ENCODE peak calls at places on chromosomes 3 and 15, in ten cellular contexts. One of them, this sample, is unnamed.

GRCh38 chr15:82648257-82649103 is 1.3 kb upstream of the CPEB1 start:
- DNase-seq in upper lobe of right lung: no peak
- DNase-seq in body of pancreas: no peak
- DNase-seq in HL-60: no peak
- DNase-seq in A549: no peak
- DNase-seq in colonic mucosa: no peak
- DNase-seq in GM06990: no peak
- DNase-seq in IMR-90: no peak
- DNase-seq in A673: no peak
- DNase-seq in mammary epithelial cell: no peak
- DNase-seq in this sample: no peak

GRCh38 chr3:127473244-127474024 is 117.1 kb downstream of the TPRA1 start:
- DNase-seq in upper lobe of right lung: no peak
- DNase-seq in body of pancreas: no peak
- DNase-seq in HL-60: no peak
- DNase-seq in A549: peak; percentile 12
- DNase-seq in colonic mucosa: no peak
- DNase-seq in GM06990: no peak
- DNase-seq in IMR-90: no peak
- DNase-seq in A673: no peak
- DNase-seq in mammary epithelial cell: no peak
- DNase-seq in this sample: no peak

GRCh38 chr3:14297784-14298236 is 104.6 kb upstream of the SLC6A6 start:
- DNase-seq in upper lobe of right lung: no peak
- DNase-seq in body of pancreas: no peak
- DNase-seq in HL-60: no peak
- DNase-seq in A549: no peak
- DNase-seq in colonic mucosa: no peak
- DNase-seq in GM06990: no peak
- DNase-seq in IMR-90: no peak
- DNase-seq in A673: peak; percentile 19
- DNase-seq in mammary epithelial cell: peak; percentile 63
- DNase-seq in this sample: no peak

GRCh38 chr3:139657936-139658335 is 19.8 kb downstream of the NMNAT3 start:
- DNase-seq in upper lobe of right lung: no peak
- DNase-seq in body of pancreas: no peak
- DNase-seq in HL-60: no peak
- DNase-seq in A549: no peak
- DNase-seq in colonic mucosa: no peak
- DNase-seq in GM06990: no peak
- DNase-seq in IMR-90: no peak
- DNase-seq in A673: no peak
- DNase-seq in mammary epithelial cell: no peak
- DNase-seq in this sample: no peak

GRCh38 chr3:94862703-94863102 is 799.8 kb downstream of the NSUN3 start:
- DNase-seq in upper lobe of right lung: no peak
- DNase-seq in body of pancreas: no peak
- DNase-seq in HL-60: no peak
- DNase-seq in A549: peak; percentile 10
- DNase-seq in colonic mucosa: no peak
- DNase-seq in GM06990: no peak
- DNase-seq in IMR-90: no peak
- DNase-seq in A673: peak; percentile 21
- DNase-seq in mammary epithelial cell: no peak
- DNase-seq in this sample: no peak

GRCh38 chr15:93942140-93942808 is 289.1 kb upstream of the MCTP2 start:
- DNase-seq in upper lobe of right lung: no peak
- DNase-seq in body of pancreas: no peak
- DNase-seq in HL-60: no peak
- DNase-seq in A549: no peak
- DNase-seq in colonic mucosa: no peak
- DNase-seq in GM06990: no peak
- DNase-seq in IMR-90: no peak
- DNase-seq in A673: no peak
- DNase-seq in mammary epithelial cell: no peak
- DNase-seq in this sample: no peak

GRCh38 chr3:147409143-147410121 is at the start of gene ZIC1:
- DNase-seq in upper lobe of right lung: no peak
- DNase-seq in body of pancreas: no peak
- DNase-seq in HL-60: no peak
- DNase-seq in A549: no peak
- DNase-seq in colonic mucosa: no peak
- DNase-seq in GM06990: no peak
- DNase-seq in IMR-90: no peak
- DNase-seq in A673: no peak
- DNase-seq in mammary epithelial cell: no peak
- DNase-seq in this sample: no peak

GRCh38 chr15:85298941-85299340 is 81.5 kb upstream of the AKAP13 start:
- DNase-seq in upper lobe of right lung: no peak
- DNase-seq in body of pancreas: no peak
- DNase-seq in HL-60: no peak
- DNase-seq in A549: no peak
- DNase-seq in colonic mucosa: no peak
- DNase-seq in GM06990: no peak
- DNase-seq in IMR-90: no peak
- DNase-seq in A673: no peak
- DNase-seq in mammary epithelial cell: no peak
- DNase-seq in this sample: no peak

DNA sequence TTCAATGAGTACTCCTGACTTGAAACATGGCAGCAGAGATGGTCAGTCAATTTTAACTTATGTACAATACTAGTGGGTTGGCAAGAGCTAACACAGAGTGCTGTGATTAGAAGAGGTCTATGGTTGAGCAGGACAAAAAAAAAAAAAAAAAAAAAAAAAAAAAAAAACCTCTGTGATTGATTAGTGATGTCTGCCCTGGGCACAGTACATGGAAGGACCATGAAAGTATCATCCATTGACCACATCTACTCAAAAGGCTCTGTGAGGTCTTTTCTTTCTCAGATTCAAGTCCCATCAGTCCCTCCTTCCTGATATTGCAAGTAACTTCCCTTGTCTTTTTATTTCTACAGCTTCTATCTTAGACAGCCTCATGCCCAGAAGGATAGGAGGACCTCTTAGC is 59.6 kb downstream of the NTRK3 start:
- DNase-seq in upper lobe of right lung: no peak
- DNase-seq in body of pancreas: no peak
- DNase-seq in HL-60: no peak
- DNase-seq in A549: no peak
- DNase-seq in colonic mucosa: no peak
- DNase-seq in GM06990: no peak
- DNase-seq in IMR-90: no peak
- DNase-seq in A673: no peak
- DNase-seq in mammary epithelial cell: no peak
- DNase-seq in this sample: no peak
- TF ChIP-seq CTCF in upper lobe of right lung: no peak
- TF ChIP-seq CTCF in body of pancreas: no peak
- TF ChIP-seq CTCF in HL-60: no peak
- TF ChIP-seq CTCF in A549: no peak
- TF ChIP-seq CTCF in colonic mucosa: no peak
- TF ChIP-seq CTCF in GM06990: no peak
- TF ChIP-seq CTCF in IMR-90: no peak
- TF ChIP-seq CTCF in A673: no peak
- TF ChIP-seq CTCF in mammary epithelial cell: no peak
- TF ChIP-seq CTCF in this sample: no peak

GRCh38 chr3:32630266-32630665 is 54.7 kb upstream of the CNOT10 start:
- DNase-seq in upper lobe of right lung: no peak
- DNase-seq in body of pancreas: no peak
- DNase-seq in HL-60: no peak
- DNase-seq in A549: peak; percentile 19
- DNase-seq in colonic mucosa: no peak
- DNase-seq in GM06990: no peak
- DNase-seq in IMR-90: no peak
- DNase-seq in A673: no peak
- DNase-seq in mammary epithelial cell: peak; percentile 80
- DNase-seq in this sample: no peak

GRCh38 chr3:32621466-32621865 is 50.8 kb upstream of the DYNC1LI1 start:
- DNase-seq in upper lobe of right lung: no peak
- DNase-seq in body of pancreas: no peak
- DNase-seq in HL-60: no peak
- DNase-seq in A549: no peak
- DNase-seq in colonic mucosa: no peak
- DNase-seq in GM06990: no peak
- DNase-seq in IMR-90: no peak
- DNase-seq in A673: no peak
- DNase-seq in mammary epithelial cell: no peak
- DNase-seq in this sample: no peak

GRCh38 chr3:32620911-32621310 is 50.3 kb upstream of the DYNC1LI1 start:
- DNase-seq in upper lobe of right lung: no peak
- DNase-seq in body of pancreas: no peak
- DNase-seq in HL-60: no peak
- DNase-seq in A549: no peak
- DNase-seq in colonic mucosa: no peak
- DNase-seq in GM06990: no peak
- DNase-seq in IMR-90: peak; percentile 10
- DNase-seq in A673: no peak
- DNase-seq in mammary epithelial cell: no peak
- DNase-seq in this sample: no peak

GRCh38 chr3:32626650-32627049 is 56.0 kb upstream of the DYNC1LI1 start:
- DNase-seq in upper lobe of right lung: no peak
- DNase-seq in body of pancreas: no peak
- DNase-seq in HL-60: no peak
- DNase-seq in A549: no peak
- DNase-seq in colonic mucosa: no peak
- DNase-seq in GM06990: no peak
- DNase-seq in IMR-90: no peak
- DNase-seq in A673: no peak
- DNase-seq in mammary epithelial cell: no peak
- DNase-seq in this sample: no peak
- H3K4me3 ChIP-seq in upper lobe of right lung: no peak overlapping the region
- H3K4me3 ChIP-seq in body of pancreas: no peak overlapping the region
- H3K4me3 ChIP-seq in HL-60: no peak overlapping the region
- H3K4me3 ChIP-seq in A549: no peak overlapping the region
- H3K4me3 ChIP-seq in colonic mucosa: no peak overlapping the region
- H3K4me3 ChIP-seq in GM06990: no peak overlapping the region
- H3K4me3 ChIP-seq in IMR-90: no peak overlapping the region
- H3K4me3 ChIP-seq in A673: no peak overlapping the region
- H3K4me3 ChIP-seq in mammary epithelial cell: no peak overlapping the region
- H3K4me3 ChIP-seq in this sample: no peak overlapping the region

DNA sequence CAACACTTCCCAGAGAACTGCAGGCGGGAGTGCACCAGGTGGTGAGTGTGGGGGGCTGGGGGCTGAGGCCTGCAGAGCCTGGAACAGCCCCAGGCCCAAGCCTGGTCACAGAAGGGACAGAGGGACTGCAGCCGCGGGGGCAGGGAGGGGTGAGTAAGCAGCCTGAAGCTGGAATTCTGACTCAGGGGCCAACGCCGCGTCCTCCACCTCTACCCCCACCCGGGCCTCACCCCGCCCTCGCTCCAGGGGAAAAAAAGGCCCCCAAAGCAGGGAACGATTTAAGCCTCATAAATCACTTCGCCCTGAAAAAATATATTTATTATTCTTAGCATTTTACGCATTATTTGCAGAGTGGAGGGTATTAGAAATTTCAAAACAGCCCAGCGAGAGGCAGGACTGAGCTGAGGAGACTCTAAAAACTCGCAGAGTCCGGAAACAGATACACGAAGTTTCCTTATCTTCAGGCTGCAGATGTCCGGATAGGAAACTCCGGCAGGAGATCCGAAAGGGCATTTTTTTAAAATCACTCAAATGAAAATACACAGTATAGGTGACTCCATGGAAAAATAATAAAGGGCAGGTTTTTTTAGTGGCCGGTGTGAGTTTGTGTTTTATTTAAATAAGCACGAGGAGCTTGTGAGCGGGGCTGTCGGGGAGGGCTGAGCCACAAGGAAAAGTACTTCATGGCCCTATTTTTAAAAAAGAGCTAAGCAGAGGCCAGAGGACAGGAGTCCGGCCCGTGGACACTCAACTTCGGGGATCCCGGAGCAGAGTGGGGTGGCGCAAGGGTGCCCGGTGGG is 9.9 kb downstream of the GATA2 start:
- DNase-seq in upper lobe of right lung: no peak
- DNase-seq in body of pancreas: no peak
- DNase-seq in HL-60: no peak
- DNase-seq in A549: no peak
- DNase-seq in colonic mucosa: no peak
- DNase-seq in GM06990: no peak
- DNase-seq in IMR-90: peak; percentile 84
- DNase-seq in A673: no peak
- DNase-seq in mammary epithelial cell: peak; percentile 19
- DNase-seq in this sample: no peak
- TF ChIP-seq CTCF in upper lobe of right lung: peak; percentile 15
- TF ChIP-seq CTCF in body of pancreas: no peak
- TF ChIP-seq CTCF in HL-60: no peak
- TF ChIP-seq CTCF in A549: no peak
- TF ChIP-seq CTCF in colonic mucosa: no peak
- TF ChIP-seq CTCF in GM06990: no peak
- TF ChIP-seq CTCF in IMR-90: peak; percentile 27
- TF ChIP-seq CTCF in A673: no peak
- TF ChIP-seq CTCF in mammary epithelial cell: no peak
- TF ChIP-seq CTCF in this sample: no peak

GRCh38 chr3:31772155-31772761 is 208.8 kb downstream of the OSBPL10 start:
- DNase-seq in upper lobe of right lung: no peak
- DNase-seq in body of pancreas: no peak
- DNase-seq in HL-60: no peak
- DNase-seq in A549: no peak
- DNase-seq in colonic mucosa: no peak
- DNase-seq in GM06990: no peak
- DNase-seq in IMR-90: no peak
- DNase-seq in A673: no peak
- DNase-seq in mammary epithelial cell: no peak
- DNase-seq in this sample: no peak
- H3K4me3 ChIP-seq in upper lobe of right lung: no peak overlapping the region
- H3K4me3 ChIP-seq in body of pancreas: no peak overlapping the region
- H3K4me3 ChIP-seq in HL-60: no peak overlapping the region
- H3K4me3 ChIP-seq in A549: no peak overlapping the region
- H3K4me3 ChIP-seq in colonic mucosa: no peak overlapping the region
- H3K4me3 ChIP-seq in GM06990: no peak overlapping the region
- H3K4me3 ChIP-seq in IMR-90: no peak overlapping the region
- H3K4me3 ChIP-seq in A673: no peak overlapping the region
- H3K4me3 ChIP-seq in mammary epithelial cell: no peak overlapping the region
- H3K4me3 ChIP-seq in this sample: no peak overlapping the region

DNA sequence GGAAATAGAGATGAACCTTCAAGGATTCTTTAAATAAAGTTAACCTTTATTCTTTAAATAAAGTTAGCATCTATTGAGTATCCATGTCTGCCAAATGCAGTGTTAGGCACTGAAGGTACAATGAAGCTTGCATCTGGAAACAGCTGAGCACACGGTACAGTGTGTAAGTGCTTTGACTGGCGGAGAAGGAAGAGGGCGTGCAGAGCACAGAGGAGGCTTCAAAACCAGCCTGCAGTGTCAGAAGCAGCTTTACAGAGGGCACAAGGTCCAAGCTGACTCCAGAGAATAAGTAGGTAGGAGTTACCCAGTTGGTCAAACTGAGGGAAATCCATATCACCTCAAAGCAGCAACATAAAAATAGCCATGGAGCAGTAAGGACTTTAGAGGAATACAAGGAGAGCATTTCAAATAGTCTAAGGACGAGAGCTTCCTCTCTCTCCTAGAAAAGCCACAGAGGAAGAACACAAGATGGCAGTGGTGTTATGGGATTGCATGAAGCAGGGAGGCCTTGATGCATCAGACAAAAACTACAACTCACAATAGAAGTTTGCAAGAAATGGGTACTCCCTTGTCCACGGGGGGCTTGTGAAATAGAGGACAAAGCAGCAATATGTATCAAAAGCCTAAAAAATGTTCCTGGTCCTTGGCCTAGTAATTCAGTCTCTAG is 60.3 kb upstream of the PPP2R3A start:
- DNase-seq in upper lobe of right lung: no peak
- DNase-seq in body of pancreas: no peak
- DNase-seq in HL-60: no peak
- DNase-seq in A549: no peak
- DNase-seq in colonic mucosa: no peak
- DNase-seq in GM06990: no peak
- DNase-seq in IMR-90: peak; percentile 51
- DNase-seq in A673: peak; percentile 12
- DNase-seq in mammary epithelial cell: peak; percentile 35
- DNase-seq in this sample: no peak
- TF ChIP-seq CTCF in upper lobe of right lung: no peak
- TF ChIP-seq CTCF in body of pancreas: no peak
- TF ChIP-seq CTCF in HL-60: no peak
- TF ChIP-seq CTCF in A549: no peak
- TF ChIP-seq CTCF in colonic mucosa: no peak
- TF ChIP-seq CTCF in GM06990: no peak
- TF ChIP-seq CTCF in IMR-90: peak; percentile 46
- TF ChIP-seq CTCF in A673: no peak
- TF ChIP-seq CTCF in mammary epithelial cell: peak; percentile 40
- TF ChIP-seq CTCF in this sample: no peak